ENCODE peak calls at places on chromosomes 6 and 20, in ten cellular contexts. L is tibial artery, B is heart left ventricle, F is nephron progenitor cell, V is fibroblast of mammary gland, M is HepG2, Y is omental fat pad, T is Panc1, E is OCI-LY7, I is HFF-Myc. Z is an unnamed sample.

GRCh38 chr6:141669141-141669540 is 463.6 kb upstream of the GJE1 start:
- DNase-seq in E (no peak), F (no peak), M (no peak), V (peak), L (no peak), B (no peak), T (no peak), Y (no peak), I (no peak), Z (no peak)

GRCh38 chr6:26329763-26330511 is 35.1 kb upstream of the BTN3A2 start:
- DNase-seq in L (no peak), E (peak), I (no peak), T (no peak), Y (no peak), M (peak), V (peak), B (no peak), F (peak), Z (peak)

GRCh38 chr6:86629123-86629522 is 308.2 kb upstream of the HTR1E start:
- DNase-seq in L (no peak), I (no peak), F (no peak), T (no peak), M (no peak), Y (no peak), B (no peak), V (no peak), E (no peak), Z (no peak)

GRCh38 chr6:31203345-31203979 is 33.0 kb upstream of the POU5F1 start:
- DNase-seq in E (peak), I (peak), F (no peak), V (peak), L (no peak), Y (no peak), B (no peak), M (peak), T (peak), Z (peak)

GRCh38 chr6:136063095-136063494 is 187.0 kb downstream of the MTFR2 start:
- DNase-seq in M (no peak), F (no peak), B (no peak), L (no peak), Y (no peak), E (no peak), I (no peak), V (peak), T (no peak), Z (peak)

GRCh38 chr6:15033850-15034203 is 212.0 kb upstream of the JARID2 start:
- DNase-seq in V (no peak), F (no peak), M (no peak), B (no peak), T (no peak), Y (no peak), L (no peak), E (no peak), I (no peak), Z (no peak)

GRCh38 chr6:43502666-43503065 is 7.5 kb downstream of the LRRC73 start:
- DNase-seq in V (no peak), F (no peak), E (no peak), L (no peak), T (no peak), Y (no peak), I (no peak), M (no peak), B (no peak), Z (no peak)

GRCh38 chr6:56799966-56800365 is 154.9 kb upstream of the BEND6 start:
- DNase-seq in V (no peak), T (no peak), M (no peak), L (no peak), E (no peak), I (no peak), F (no peak), B (no peak), Y (no peak), Z (no peak)

GRCh38 chr6:52162940-52163908 is 23.0 kb upstream of the IL17A start:
- DNase-seq in L (no peak), F (no peak), I (no peak), B (no peak), Y (no peak), T (peak), M (peak), V (peak), E (peak), Z (peak)

GRCh38 chr6:69392745-69393144 is 404.1 kb downstream of the LMBRD1 start:
- DNase-seq in E (no peak), B (no peak), Y (no peak), T (no peak), I (no peak), M (no peak), L (no peak), F (no peak), V (no peak), Z (no peak)

GRCh38 chr6:79421707-79422484 is 115.3 kb downstream of the LCA5 start:
- DNase-seq in F (no peak), T (no peak), M (no peak), Y (no peak), I (peak), E (no peak), V (peak), L (no peak), B (no peak), Z (peak)

GRCh38 chr20:3786665-3787639 is at the start of gene CENPB:
- DNase-seq in L (peak), B (peak), I (peak), E (peak), Y (peak), V (peak), T (no peak), F (peak), M (peak), Z (peak)

GRCh38 chr6:33078919-33079521 is 3.2 kb downstream of the HLA-DPB1 start:
- DNase-seq in T (no peak), Y (no peak), E (no peak), L (no peak), M (no peak), F (no peak), B (no peak), I (no peak), V (no peak), Z (no peak)

GRCh38 chr20:9375221-9375681 is 139.1 kb upstream of the LAMP5 start:
- DNase-seq in I (no peak), Y (no peak), T (no peak), V (no peak), L (no peak), E (no peak), F (no peak), B (no peak), M (no peak), Z (no peak)

GRCh38 chr6:90080876-90081464 is 186.7 kb downstream of the GJA10 start:
- DNase-seq in I (no peak), B (no peak), E (no peak), F (no peak), T (no peak), M (no peak), Y (no peak), L (no peak), V (no peak), Z (no peak)

GRCh38 chr6:170035896-170036295 is 255.0 kb downstream of the DLL1 start:
- DNase-seq in M (no peak), Y (no peak), L (no peak), B (no peak), F (no peak), I (no peak), T (no peak), E (no peak), V (no peak), Z (no peak)

GRCh38 chr6:90905351-90905750 is 318.5 kb upstream of the MAP3K7 start:
- DNase-seq in E (no peak), Y (no peak), V (no peak), M (no peak), B (no peak), L (no peak), T (no peak), F (no peak), I (no peak), Z (no peak)

GRCh38 chr6:107543567-107543966 is 53.6 kb downstream of the SOBP start:
- DNase-seq in F (no peak), M (no peak), Y (no peak), I (no peak), T (no peak), B (no peak), E (no peak), V (no peak), L (no peak), Z (no peak)

GRCh38 chr20:51930775-51931174 is 128.5 kb upstream of the SALL4 start:
- DNase-seq in V (peak), B (no peak), F (no peak), Y (no peak), L (no peak), I (peak), T (peak), M (no peak), E (no peak), Z (peak)

GRCh38 chr20:54467622-54468021 is 7.8 kb upstream of the DOK5 start:
- DNase-seq in I (no peak), B (no peak), M (no peak), L (no peak), V (no peak), E (no peak), F (no peak), T (no peak), Y (no peak), Z (no peak)

GRCh38 chr20:54459279-54459678 is 16.1 kb upstream of the DOK5 start:
- DNase-seq in V (no peak), I (no peak), T (no peak), L (no peak), F (no peak), M (no peak), Y (no peak), E (no peak), B (no peak), Z (no peak)

GRCh38 chr20:54468082-54468481 is 7.3 kb upstream of the DOK5 start:
- DNase-seq in T (no peak), Y (no peak), L (no peak), E (no peak), B (no peak), V (no peak), F (no peak), I (no peak), M (no peak), Z (no peak)

GRCh38 chr20:54466112-54466511 is 9.3 kb upstream of the DOK5 start:
- DNase-seq in V (no peak), Y (no peak), F (no peak), M (no peak), E (no peak), I (no peak), T (no peak), B (no peak), L (no peak), Z (no peak)

DNA sequence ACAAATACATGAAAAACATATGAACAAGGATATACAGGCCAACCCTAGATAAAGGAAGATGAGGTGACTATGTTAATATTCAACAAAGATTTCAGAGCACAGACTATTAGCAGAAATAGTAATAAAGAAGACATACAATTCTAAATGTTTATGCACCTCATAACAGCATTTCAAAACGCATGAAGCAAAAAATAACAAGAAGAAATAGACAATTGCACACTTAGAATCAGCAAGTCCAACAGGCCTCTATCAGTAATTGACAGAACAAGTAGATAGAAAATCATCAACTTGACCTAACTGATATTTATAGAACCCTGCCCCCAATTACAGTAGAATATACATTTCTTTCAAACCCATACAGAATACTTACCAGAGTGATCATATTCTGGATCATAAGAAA is 11.4 kb upstream of the DOK5 start:
- DNase-seq in E (no peak), L (no peak), M (no peak), Y (no peak), T (no peak), V (no peak), B (no peak), I (no peak), F (no peak), Z (no peak)
- TF ChIP-seq CTCF in E (no peak), L (no peak), M (no peak), Y (no peak), T (no peak), V (no peak), B (no peak), I (no peak), F (no peak), Z (no peak)

GRCh38 chr6:95203153-95203754 is 374.1 kb upstream of the MANEA start:
- DNase-seq in L (no peak), E (peak), V (peak), I (no peak), M (peak), Y (peak), T (peak), B (no peak), F (peak), Z (no peak)
- TF ChIP-seq CTCF in L (no peak), E (peak), V (peak), I (peak), M (peak), Y (no peak), T (peak), B (peak), F (peak), Z (peak)

DNA sequence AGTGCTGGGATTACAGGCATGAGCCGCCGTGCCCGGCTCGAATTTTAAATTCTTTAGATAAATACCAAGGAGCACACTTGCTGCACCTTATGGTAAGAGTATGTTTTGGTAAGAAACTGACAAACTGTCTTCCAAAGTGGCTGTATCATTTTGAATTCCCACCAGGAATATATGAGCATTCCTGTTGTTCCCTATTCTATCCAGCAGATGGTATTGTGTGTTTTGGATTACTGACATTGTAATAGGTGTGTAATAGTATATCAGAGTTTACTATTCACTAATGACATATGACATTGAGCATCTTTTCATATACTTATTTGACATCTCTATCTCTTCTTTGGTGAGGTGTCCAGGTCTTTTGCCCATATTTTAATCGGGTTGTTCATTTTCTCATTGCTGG is 40.5 kb downstream of the TGM6 start:
- DNase-seq in M (no peak), F (no peak), I (no peak), B (no peak), L (no peak), V (peak), T (no peak), E (no peak), Y (no peak), Z (no peak)
- TF ChIP-seq CTCF in M (peak), F (peak), I (no peak), B (no peak), L (no peak), V (peak), T (peak), E (no peak), Y (no peak), Z (peak)

GRCh38 chr6:7271205-7271534 is 41.8 kb downstream of the SSR1 start:
- DNase-seq in B (no peak), Y (no peak), L (no peak), T (no peak), E (no peak), F (no peak), V (no peak), I (no peak), M (no peak), Z (no peak)

GRCh38 chr6:7273709-7274108 is 39.3 kb downstream of the SSR1 start:
- DNase-seq in T (no peak), B (no peak), M (no peak), Y (no peak), E (no peak), V (no peak), F (no peak), L (no peak), I (no peak), Z (no peak)

GRCh38 chr6:7270320-7271204 is 42.4 kb downstream of the SSR1 start:
- DNase-seq in T (no peak), I (no peak), B (no peak), V (no peak), Y (no peak), F (no peak), L (no peak), M (peak), E (no peak), Z (no peak)

GRCh38 chr6:7276199-7276524 is 36.8 kb downstream of the SSR1 start:
- DNase-seq in I (no peak), B (no peak), L (no peak), T (no peak), V (no peak), M (no peak), E (no peak), F (no peak), Y (no peak), Z (no peak)
- TF ChIP-seq CTCF in I (no peak), B (no peak), L (no peak), T (peak), V (no peak), M (no peak), E (peak), F (no peak), Y (no peak), Z (peak)

DNA sequence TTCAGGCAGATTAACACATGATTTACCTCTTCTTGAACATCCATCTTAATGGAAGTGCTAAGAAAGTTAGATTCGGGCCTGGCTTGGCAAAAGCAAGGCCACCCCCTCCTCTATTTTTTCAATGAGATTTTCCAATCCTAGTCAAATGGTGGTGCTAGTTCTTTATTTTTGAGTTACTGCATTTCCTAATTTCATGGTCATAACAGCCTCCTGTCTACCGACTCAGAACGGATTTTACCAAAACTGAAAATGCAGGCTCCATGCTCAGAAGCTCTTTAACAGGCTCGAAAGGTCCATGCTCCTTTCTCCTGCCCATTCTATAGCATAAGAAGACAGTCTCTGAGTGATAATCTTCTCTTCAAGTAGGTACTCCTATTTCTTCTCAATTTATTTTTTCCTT is 117.2 kb upstream of the ESR1 start:
- DNase-seq in M (no peak), E (peak), V (peak), L (no peak), B (no peak), Y (no peak), I (no peak), T (no peak), F (no peak), Z (no peak)
- TF ChIP-seq CTCF in M (peak), E (peak), V (peak), L (peak), B (peak), Y (no peak), I (peak), T (no peak), F (no peak), Z (peak)

GRCh38 chr6:2712102-2712501 is 38.6 kb downstream of the MYLK4 start:
- DNase-seq in T (no peak), L (no peak), F (no peak), V (no peak), Y (no peak), E (no peak), I (no peak), M (no peak), B (no peak), Z (no peak)

GRCh38 chr6:2715737-2716136 is 35.0 kb downstream of the MYLK4 start:
- DNase-seq in B (no peak), Y (no peak), T (no peak), F (no peak), V (no peak), M (no peak), E (no peak), I (no peak), L (no peak), Z (no peak)

GRCh38 chr6:2714359-2714895 is 36.3 kb downstream of the MYLK4 start:
- DNase-seq in M (no peak), F (no peak), B (no peak), T (no peak), I (peak), V (peak), Y (no peak), E (no peak), L (no peak), Z (peak)

GRCh38 chr6:2710412-2710811 is 40.3 kb downstream of the MYLK4 start:
- DNase-seq in T (no peak), B (no peak), F (no peak), L (no peak), Y (no peak), I (no peak), V (no peak), M (no peak), E (no peak), Z (no peak)

GRCh38 chr6:2713473-2714358 is 37.0 kb downstream of the MYLK4 start:
- DNase-seq in T (no peak), Y (no peak), E (no peak), F (no peak), M (no peak), L (no peak), V (peak), I (peak), B (no peak), Z (no peak)
- TF ChIP-seq CTCF in T (no peak), Y (no peak), E (peak), F (no peak), M (no peak), L (no peak), V (peak), I (no peak), B (no peak), Z (peak)

DNA sequence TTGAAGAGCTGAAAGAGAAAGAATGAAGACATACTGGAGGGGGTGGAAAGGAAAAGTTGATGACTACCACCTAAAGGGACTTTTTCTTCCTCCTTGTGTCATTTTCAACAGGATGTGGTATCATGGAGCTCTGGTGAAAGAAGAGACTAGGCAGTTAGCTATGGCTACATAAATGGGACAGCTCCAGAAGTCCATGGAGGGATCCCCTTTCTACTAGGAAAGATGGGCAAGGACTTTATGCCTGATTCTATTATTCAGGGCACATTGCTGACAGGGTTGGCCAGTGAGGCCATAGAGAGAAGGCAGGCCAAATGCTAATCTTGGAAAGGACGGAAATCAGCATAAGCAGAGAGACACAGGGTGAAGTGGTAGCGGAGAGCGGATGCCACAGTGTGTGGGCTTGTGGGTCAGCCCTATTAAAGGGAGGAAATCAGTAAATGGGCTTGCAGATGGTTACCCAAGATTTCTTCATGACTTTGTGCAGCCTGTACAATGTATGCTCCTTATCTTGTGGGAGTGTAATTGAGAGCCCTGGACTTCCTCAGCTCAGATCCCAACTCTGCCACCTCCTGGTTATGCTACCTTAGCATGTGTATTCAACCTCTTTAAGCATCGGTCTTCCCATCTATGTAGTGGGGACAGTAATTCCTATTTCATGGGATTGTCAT is 77.4 kb upstream of the TMEM170B start:
- DNase-seq in L (no peak), I (peak), T (no peak), M (no peak), B (no peak), F (no peak), Y (no peak), V (peak), E (peak), Z (no peak)
- TF ChIP-seq CTCF in L (no peak), I (peak), T (no peak), M (peak), B (no peak), F (no peak), Y (no peak), V (peak), E (peak), Z (no peak)

GRCh38 chr6:13383280-13384163 is 55.2 kb upstream of the TBC1D7 start:
- DNase-seq in E (no peak), Y (no peak), M (peak), L (no peak), I (no peak), T (no peak), B (no peak), F (no peak), V (peak), Z (no peak)
- TF ChIP-seq CTCF in E (peak), Y (no peak), M (peak), L (peak), I (no peak), T (no peak), B (peak), F (peak), V (no peak), Z (peak)

GRCh38 chr6:166744654-166745134 is 117.6 kb upstream of the RPS6KA2 start:
- DNase-seq in I (no peak), V (no peak), B (no peak), L (no peak), T (no peak), Y (no peak), F (no peak), M (no peak), E (no peak), Z (no peak)
- TF ChIP-seq CTCF in I (no peak), V (no peak), B (no peak), L (no peak), T (no peak), Y (no peak), F (no peak), M (no peak), E (peak), Z (no peak)

Z was measured in HFFc6.